ENCODE peak calls at places on chromosomes 11 and 22, in seven cellular contexts. V is HCT116, F is K562, P is WTC11, W is HepG2, I is H1, M is GM12878. C is an unnamed sample.

GRCh38 chr11:34890089-34890488 is 26.1 kb downstream of the APIP start:
- DNase-seq in V (no peak), F (no peak), P (no peak), W (no peak), I (no peak), M (no peak), C (no peak)

GRCh38 chr11:117876341-117877119 is at the start of gene FXYD6:
- DNase-seq in V (no peak), F (no peak), P (peak; percentile 71), W (no peak), I (no peak), M (no peak), C (peak; percentile 77)

GRCh38 chr11:30143098-30143705 is 87.6 kb upstream of the FSHB start:
- DNase-seq in V (peak; percentile 16), F (peak; percentile 27), P (no peak), W (peak; percentile 25), I (no peak), M (peak; percentile 9), C (peak; percentile 44)

GRCh38 chr22:19429950-19430889 is 1.3 kb downstream of the HIRA start:
- DNase-seq in V (no peak), F (peak; percentile 88), P (no peak), W (peak; percentile 75), I (no peak), M (no peak), C (peak; percentile 35)

GRCh38 chr11:72787262-72788104 is 6.4 kb downstream of the STARD10 start:
- DNase-seq in V (no peak), F (peak; percentile 83), P (peak; percentile 88), W (peak; percentile 94), I (peak; percentile 54), M (no peak), C (peak; percentile 59)

GRCh38 chr11:69640260-69640994 is 529 bp upstream of the CCND1 start:
- DNase-seq in V (no peak), F (no peak), P (no peak), W (no peak), I (no peak), M (no peak), C (no peak)

GRCh38 chr11:3123316-3123715 is 41.8 kb downstream of the OSBPL5 start:
- DNase-seq in V (no peak), F (no peak), P (peak; percentile 9), W (no peak), I (no peak), M (no peak), C (no peak)

GRCh38 chr22:40463017-40463631 is 92.7 kb downstream of the SGSM3 start:
- DNase-seq in V (no peak), F (peak; percentile 28), P (no peak), W (no peak), I (no peak), M (peak; percentile 33), C (no peak)

GRCh38 chr22:36317658-36318271 is 64.8 kb downstream of the APOL1 start:
- DNase-seq in V (no peak), F (no peak), P (no peak), W (no peak), I (no peak), M (no peak), C (no peak)

GRCh38 chr22:39623603-39624500 is 53.3 kb downstream of the CACNA1I start:
- DNase-seq in V (no peak), F (no peak), P (peak; percentile 51), W (no peak), I (no peak), M (no peak), C (no peak)

GRCh38 chr11:63490551-63491239 is at the start of gene PLAAT5:
- DNase-seq in V (no peak), F (no peak), P (peak; percentile 56), W (no peak), I (no peak), M (no peak), C (no peak)

GRCh38 chr11:134040386-134041297 is 28.2 kb upstream of the JAM3 start:
- DNase-seq in V (no peak), F (no peak), P (no peak), W (no peak), I (no peak), M (no peak), C (no peak)

GRCh38 chr11:120304526-120304925 is 20.6 kb upstream of the TLCD5 start:
- DNase-seq in V (peak; percentile 34), F (no peak), P (no peak), W (no peak), I (no peak), M (no peak), C (no peak)

GRCh38 chr11:46072172-46072964 is 48.9 kb downstream of the PHF21A start:
- DNase-seq in V (no peak), F (peak; percentile 22), P (no peak), W (no peak), I (no peak), M (no peak), C (no peak)

GRCh38 chr11:128689586-128689945 is 4.3 kb upstream of the FLI1 start:
- DNase-seq in V (no peak), F (no peak), P (no peak), W (no peak), I (no peak), M (no peak), C (no peak)

GRCh38 chr11:132424433-132424832 is 1054.0 kb downstream of the NTM start:
- DNase-seq in V (no peak), F (no peak), P (no peak), W (no peak), I (no peak), M (no peak), C (no peak)

GRCh38 chr22:48884292-48884691 is 943.4 kb downstream of the BRD1 start:
- DNase-seq in V (no peak), F (no peak), P (no peak), W (no peak), I (no peak), M (no peak), C (no peak)

GRCh38 chr11:134522782-134523570 is 110.9 kb upstream of the B3GAT1 start:
- DNase-seq in V (no peak), F (no peak), P (peak; percentile 8), W (no peak), I (no peak), M (no peak), C (no peak)

GRCh38 chr11:67370351-67371076 is 2.9 kb downstream of the CLCF1 start:
- DNase-seq in V (no peak), F (no peak), P (no peak), W (no peak), I (no peak), M (no peak), C (no peak)

GRCh38 chr11:108786281-108786990 is 121.6 kb downstream of the DDX10 start:
- DNase-seq in V (no peak), F (no peak), P (no peak), W (no peak), I (no peak), M (no peak), C (no peak)

GRCh38 chr22:35641494-35642120 is 6.6 kb upstream of the APOL6 start:
- DNase-seq in V (no peak), F (no peak), P (no peak), W (no peak), I (no peak), M (no peak), C (no peak)

GRCh38 chr22:37167176-37167980 is 17.7 kb upstream of the IL2RB start:
- DNase-seq in V (no peak), F (no peak), P (peak; percentile 8), W (no peak), I (no peak), M (no peak), C (no peak)

GRCh38 chr11:79727221-79727620 is 286.4 kb upstream of the TENM4 start:
- DNase-seq in V (no peak), F (no peak), P (peak; percentile 13), W (no peak), I (no peak), M (no peak), C (no peak)

GRCh38 chr22:35835998-35836691 is 118.5 kb downstream of the APOL5 start:
- DNase-seq in V (peak; percentile 68), F (peak; percentile 13), P (peak; percentile 30), W (peak; percentile 71), I (no peak), M (no peak), C (peak; percentile 48)

GRCh38 chr22:46108564-46109473 is 41.5 kb upstream of the PPARA start:
- DNase-seq in V (no peak), F (peak; percentile 64), P (no peak), W (peak; percentile 42), I (no peak), M (no peak), C (peak; percentile 39)

DNA sequence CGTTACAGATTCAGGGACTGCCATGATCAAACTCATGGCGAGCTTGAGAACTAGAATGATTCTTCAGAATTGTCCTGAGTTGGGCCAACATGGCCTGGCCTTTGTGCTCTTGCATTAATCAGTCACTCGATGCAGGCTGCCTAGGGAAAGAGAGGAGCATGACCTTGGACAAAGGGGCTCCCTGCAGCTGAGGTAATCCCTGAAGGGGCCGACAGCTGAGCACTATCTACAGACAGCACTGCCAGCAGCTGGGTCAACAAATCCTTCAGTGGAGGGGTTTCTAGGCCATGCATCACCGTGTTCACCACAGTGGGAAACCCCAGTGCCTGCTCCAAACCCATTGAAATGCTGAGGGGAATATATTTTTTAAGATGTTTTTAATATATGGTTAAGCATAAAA is 159.5 kb upstream of the POU2AF2 start:
- DNase-seq in V (no peak), F (no peak), P (peak; percentile 22), W (peak; percentile 3), I (no peak), M (no peak), C (no peak)
- TF ChIP-seq SP1 in V (no peak), F (no peak), P (no peak), W (no peak), I (no peak), M (no peak), C (no peak)

GRCh38 chr11:61830318-61831105 is 2.4 kb downstream of the FADS2 start:
- DNase-seq in V (no peak), F (no peak), P (no peak), W (no peak), I (no peak), M (no peak), C (no peak)
- TF ChIP-seq SP1 in V (no peak), F (no peak), P (no peak), W (no peak), I (no peak), M (no peak), C (no peak)

DNA sequence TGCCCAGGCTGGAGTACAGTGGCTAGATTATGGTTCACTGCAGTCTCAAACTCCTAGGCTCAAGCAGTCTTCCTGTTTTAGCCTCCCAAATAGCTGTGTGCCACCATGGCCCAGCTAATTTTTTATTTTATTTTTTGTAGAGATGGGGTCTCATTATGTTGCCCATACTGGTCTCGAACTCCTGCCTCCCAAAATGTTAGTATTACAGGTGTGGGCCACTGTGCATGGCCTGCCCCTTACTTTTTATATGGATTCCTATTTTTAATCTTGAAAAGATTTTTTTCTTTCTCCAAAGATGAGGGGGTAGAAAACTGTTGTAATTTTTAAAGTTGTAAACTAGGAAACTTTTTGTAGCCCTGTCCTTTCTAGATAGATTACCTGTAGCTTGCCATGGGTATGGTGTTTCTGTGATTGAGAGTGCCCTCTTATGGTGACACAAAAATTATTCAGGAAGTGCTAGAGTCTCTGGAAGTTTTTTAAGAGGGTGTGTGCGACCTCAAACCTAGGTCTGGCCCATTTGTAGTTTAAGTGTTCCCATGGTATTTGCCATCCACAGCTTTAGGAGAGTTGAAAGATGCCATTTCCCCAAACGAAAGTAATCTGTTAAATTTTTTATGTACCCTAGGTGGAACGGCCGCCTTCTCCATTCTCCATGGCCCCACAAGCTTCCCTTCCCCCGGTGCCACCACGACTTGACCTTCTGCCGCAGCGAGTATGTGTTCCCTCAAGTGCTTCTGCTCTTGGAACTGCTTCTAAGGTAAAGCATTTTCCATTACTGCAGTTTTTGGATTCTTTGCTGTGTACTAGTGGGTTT is 32.4 kb downstream of the MCAM start:
- DNase-seq in V (peak; percentile 32), F (peak; percentile 48), P (no peak), W (peak; percentile 34), I (no peak), M (no peak), C (peak; percentile 36)
- TF ChIP-seq SP1 in V (no peak), F (no peak), P (no peak), W (no peak), I (no peak), M (no peak), C (no peak)

GRCh38 chr11:61683961-61684869 is 4.0 kb downstream of the DAGLA start:
- DNase-seq in V (no peak), F (no peak), P (no peak), W (no peak), I (no peak), M (no peak), C (no peak)
- TF ChIP-seq SP1 in V (no peak), F (no peak), P (no peak), W (no peak), I (no peak), M (no peak), C (no peak)

C was measured in HEK293T.